ENCODE peak calls at places on chromosomes 1 and 21, in seven cellular contexts. Z is PC-3, C is MM.1S, V is neuronal stem cell, N is adipocyte, L is endodermal cell, J is H1. O is an unnamed sample.

GRCh38 chr1:206912445-206913095 is 9.2 kb downstream of the FCMR start:
- DNase-seq in Z (peak; percentile 98), C (peak; percentile 88), V (peak; percentile 71), N (peak; percentile 94), L (peak; percentile 86), J (peak; percentile 67), O (no peak)

GRCh38 chr1:185719021-185719420 is 15.2 kb upstream of the HMCN1 start:
- DNase-seq in Z (peak; percentile 94), C (no peak), V (no peak), N (peak; percentile 78), L (peak; percentile 81), J (no peak), O (no peak)

GRCh38 chr1:210132582-210132981 is 100.0 kb upstream of the SERTAD4 start:
- DNase-seq in Z (peak; percentile 61), C (peak; percentile 43), V (peak; percentile 41), N (peak; percentile 65), L (peak; percentile 62), J (no peak), O (peak; percentile 44)

GRCh38 chr1:180603223-180603849 is 28.5 kb upstream of the XPR1 start:
- DNase-seq in Z (no peak), C (no peak), V (no peak), N (no peak), L (no peak), J (no peak), O (no peak)

GRCh38 chr1:172533511-172534116 is 664 bp downstream of the SUCO start:
- DNase-seq in Z (peak; percentile 59), C (peak; percentile 36), V (no peak), N (peak; percentile 64), L (peak; percentile 72), J (no peak), O (no peak)

GRCh38 chr1:243917177-243917862 is 67.3 kb upstream of the AKT3 start:
- DNase-seq in Z (peak; percentile 93), C (no peak), V (peak; percentile 92), N (peak; percentile 90), L (peak; percentile 86), J (peak; percentile 74), O (no peak)

GRCh38 chr1:84619383-84620093 is 45.3 kb upstream of the CTBS start:
- DNase-seq in Z (peak; percentile 90), C (no peak), V (no peak), N (peak; percentile 66), L (no peak), J (no peak), O (peak; percentile 24)

GRCh38 chr1:85047472-85048295 is 616 bp downstream of the MCOLN3 start:
- DNase-seq in Z (no peak), C (no peak), V (no peak), N (peak; percentile 9), L (peak; percentile 82), J (peak; percentile 71), O (no peak)

GRCh38 chr1:38625939-38626338 is 233.6 kb downstream of the RRAGC start:
- DNase-seq in Z (no peak), C (no peak), V (no peak), N (no peak), L (no peak), J (no peak), O (no peak)

GRCh38 chr1:228917342-228917741 is 182.1 kb downstream of the RHOU start:
- DNase-seq in Z (no peak), C (no peak), V (no peak), N (no peak), L (no peak), J (no peak), O (no peak)

GRCh38 chr1:10257851-10258250 is 47.5 kb downstream of the KIF1B start:
- DNase-seq in Z (no peak), C (no peak), V (no peak), N (no peak), L (no peak), J (no peak), O (no peak)

GRCh38 chr1:10867138-10867721 is 70.8 kb upstream of the CASZ1 start:
- DNase-seq in Z (peak; percentile 69), C (peak; percentile 22), V (peak; percentile 70), N (peak; percentile 82), L (peak; percentile 89), J (peak; percentile 90), O (no peak)

DNA sequence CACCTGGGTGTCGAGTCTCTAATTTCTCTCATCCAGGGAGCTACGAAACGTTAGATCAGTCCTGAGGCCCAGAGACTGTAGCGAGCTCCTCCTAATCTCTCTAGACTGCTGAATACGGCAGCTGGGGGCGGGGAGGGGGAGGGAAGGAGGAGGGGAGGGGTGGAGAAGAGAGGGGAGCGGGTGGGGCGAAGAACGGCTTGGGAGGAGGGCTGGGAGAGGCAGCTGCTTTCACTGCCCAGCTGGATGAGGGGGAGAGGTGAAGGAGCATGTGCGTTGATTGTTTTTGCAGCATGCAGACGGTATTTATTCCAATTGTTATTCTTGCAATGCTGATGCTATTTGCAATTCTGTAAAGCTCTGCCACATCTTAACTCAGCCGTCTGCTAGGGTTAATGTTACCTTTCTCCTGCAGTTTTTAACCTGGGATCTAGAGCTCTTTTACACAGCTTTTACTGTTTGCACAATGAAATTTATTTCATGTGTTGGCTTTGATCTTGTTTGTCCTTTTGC is 790 bp downstream of the DNAJC6 start:
- DNase-seq in Z (no peak), C (no peak), V (no peak), N (no peak), L (no peak), J (no peak), O (no peak)
- H3K9ac ChIP-seq in Z (no peak overlapping the region), C (no peak overlapping the region), V (no peak overlapping the region), N (no peak overlapping the region), L (no peak overlapping the region), J (no peak overlapping the region), O (no peak overlapping the region)

GRCh38 chr1:35887508-35887907 is 4.5 kb downstream of the AGO1 start:
- DNase-seq in Z (no peak), C (no peak), V (no peak), N (no peak), L (no peak), J (no peak), O (no peak)
- H3K9ac ChIP-seq in Z (no peak overlapping the region), C (no peak overlapping the region), V (no peak overlapping the region), N (no peak overlapping the region), L (no peak overlapping the region), J (no peak overlapping the region), O (no peak overlapping the region)

DNA sequence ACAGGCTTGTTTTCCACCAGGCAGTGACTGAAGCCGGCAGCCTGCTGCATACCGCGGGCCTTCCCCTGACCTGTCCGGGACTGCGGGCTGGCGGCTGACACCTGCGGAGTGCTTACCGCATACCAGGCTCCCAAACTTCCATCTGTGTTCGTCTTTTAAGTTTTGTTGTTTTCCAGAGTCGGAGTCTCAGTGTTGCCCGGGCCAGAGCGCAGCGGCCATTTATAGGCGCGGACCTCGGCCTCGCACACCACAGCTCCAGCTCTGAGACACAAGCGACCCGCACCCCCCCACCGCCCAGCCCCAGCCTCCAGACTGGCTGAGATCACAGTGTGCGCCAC is 1.4 kb upstream of the ADARB1 start:
- DNase-seq in Z (no peak), C (no peak), V (no peak), N (no peak), L (peak; percentile 75), J (no peak), O (no peak)
- H3K9ac ChIP-seq in Z (no peak overlapping the region), C (no peak overlapping the region), V (no peak overlapping the region), N (no peak overlapping the region), L (no peak overlapping the region), J (no peak overlapping the region), O (no peak overlapping the region)

GRCh38 chr1:3661631-3662030 is 9.3 kb downstream of the TP73 start:
- DNase-seq in Z (no peak), C (no peak), V (no peak), N (no peak), L (no peak), J (no peak), O (no peak)
- H3K9ac ChIP-seq in Z (no peak overlapping the region), C (no peak overlapping the region), V (no peak overlapping the region), N (no peak overlapping the region), L (no peak overlapping the region), J (no peak overlapping the region), O (no peak overlapping the region)

GRCh38 chr21:42239973-42240372 is 21.0 kb downstream of the ABCG1 start:
- DNase-seq in Z (no peak), C (no peak), V (no peak), N (no peak), L (peak; percentile 59), J (no peak), O (no peak)
- H3K9ac ChIP-seq in Z (no peak overlapping the region), C (no peak overlapping the region), V (peak overlapping the region; percentile 68), N (no peak overlapping the region), L (no peak overlapping the region), J (no peak overlapping the region), O (no peak overlapping the region)

DNA sequence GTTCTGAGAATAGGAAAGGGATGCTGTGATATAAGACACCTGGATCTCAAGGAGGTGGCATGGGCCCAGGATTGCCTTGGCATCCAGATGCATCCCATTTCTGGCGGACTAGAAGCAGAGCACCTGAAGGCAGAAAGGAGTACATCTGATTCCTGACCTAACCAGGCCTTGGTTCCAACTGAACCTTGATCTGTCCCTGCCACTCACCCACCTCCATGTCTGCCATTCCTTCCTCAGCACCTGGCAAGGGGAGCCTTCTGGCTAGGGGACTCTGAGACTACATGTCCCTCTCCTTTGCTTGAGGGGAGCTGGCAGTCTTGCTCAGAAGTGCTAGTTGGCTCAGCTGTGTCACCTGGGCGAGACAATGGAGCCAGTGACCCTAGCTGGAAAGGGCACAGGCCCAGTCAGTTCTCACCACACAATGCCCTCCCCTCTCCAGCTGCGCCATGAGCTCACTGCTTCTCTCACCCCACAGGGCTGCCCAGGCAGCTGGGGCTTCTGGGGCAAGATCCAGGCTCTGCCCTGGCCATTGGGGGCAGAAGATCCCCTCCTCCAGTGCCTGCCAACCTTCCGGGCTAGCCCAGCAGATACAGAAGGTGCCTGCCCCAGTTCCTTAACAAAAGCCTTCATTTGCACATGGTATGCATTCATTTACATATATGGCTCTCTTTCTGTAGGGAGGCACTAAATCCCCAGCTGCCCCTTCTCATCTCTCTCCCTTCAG is 2.9 kb downstream of the IGSF8 start:
- DNase-seq in Z (no peak), C (no peak), V (no peak), N (no peak), L (peak; percentile 79), J (peak; percentile 60), O (no peak)
- H3K9ac ChIP-seq in Z (no peak overlapping the region), C (no peak overlapping the region), V (peak overlapping the region; percentile 65), N (no peak overlapping the region), L (no peak overlapping the region), J (peak overlapping the region; percentile 48), O (no peak overlapping the region)

O was measured in SK-N-MC.